ENCODE peak calls at places on chromosomes 5 and 9, in four cellular contexts. I is heart left ventricle, X is uterus, L is testis. P is an unnamed sample.

GRCh38 chr9:113274474-113275146 is 762 bp downstream of the CDC26 start:
- DNase-seq in I (no peak), X (no peak), L (peak), P (peak)

GRCh38 chr5:17398439-17398838 is 99.6 kb upstream of the TAF11L2 start:
- DNase-seq in I (no peak), X (no peak), L (no peak), P (no peak)

GRCh38 chr5:22779499-22779898 is 73.6 kb downstream of the CDH12 start:
- DNase-seq in I (no peak), X (no peak), L (no peak), P (no peak)

GRCh38 chr5:50768650-50769049 is 102.2 kb downstream of the PARP8 start:
- DNase-seq in I (no peak), X (no peak), L (no peak), P (no peak)

GRCh38 chr5:126808619-126809018 is 31.7 kb downstream of the LMNB1 start:
- DNase-seq in I (no peak), X (no peak), L (no peak), P (no peak)

GRCh38 chr5:171409164-171410136 is 10.0 kb upstream of the FGF18 start:
- DNase-seq in I (no peak), X (no peak), L (no peak), P (no peak)

GRCh38 chr5:120413706-120414105 is 50.4 kb upstream of the PRR16 start:
- DNase-seq in I (no peak), X (no peak), L (no peak), P (no peak)

GRCh38 chr5:124819201-124819600 is 72.8 kb upstream of the ZNF608 start:
- DNase-seq in I (no peak), X (no peak), L (no peak), P (no peak)

GRCh38 chr5:14491505-14491904 is 90.1 kb upstream of the OTULINL start:
- DNase-seq in I (no peak), X (no peak), L (no peak), P (no peak)

GRCh38 chr9:117718085-117718484 is 13.9 kb downstream of the TLR4 start:
- DNase-seq in I (no peak), X (no peak), L (no peak), P (no peak)

GRCh38 chr9:88712484-88712883 is 177.5 kb downstream of the NXNL2 start:
- DNase-seq in I (no peak), X (no peak), L (no peak), P (no peak)

GRCh38 chr5:135191084-135191826 is 157.2 kb upstream of the PITX1 start:
- DNase-seq in I (peak), X (peak), L (peak), P (peak)

GRCh38 chr9:89536618-89537017 is 38.7 kb upstream of the SEMA4D start:
- DNase-seq in I (no peak), X (no peak), L (no peak), P (no peak)

GRCh38 chr5:65825388-65826328 is 100.7 kb upstream of the ERBIN start:
- DNase-seq in I (no peak), X (no peak), L (no peak), P (peak)

GRCh38 chr9:93520523-93520922 is 55.9 kb upstream of the PHF2 start:
- DNase-seq in I (no peak), X (no peak), L (no peak), P (peak)

GRCh38 chr5:108842260-108842659 is 94.6 kb downstream of the FER start:
- DNase-seq in I (no peak), X (no peak), L (no peak), P (no peak)

GRCh38 chr5:175696139-175696854 is 38.4 kb downstream of the HRH2 start:
- DNase-seq in I (peak), X (peak), L (peak), P (peak)

GRCh38 chr5:109567374-109568044 is 122.2 kb upstream of the MAN2A1 start:
- DNase-seq in I (no peak), X (no peak), L (no peak), P (no peak)

GRCh38 chr9:132943677-132944293 is 631 bp downstream of the TSC1 start:
- DNase-seq in I (no peak), X (no peak), L (no peak), P (no peak)

GRCh38 chr5:24646915-24647314 is 2.1 kb upstream of the CDH10 start:
- DNase-seq in I (no peak), X (no peak), L (no peak), P (no peak)

GRCh38 chr5:24644757-24645156 is at the start of gene CDH10:
- DNase-seq in I (no peak), X (no peak), L (peak), P (no peak)

GRCh38 chr5:24642022-24642421 is 2.8 kb downstream of the CDH10 start:
- DNase-seq in I (no peak), X (no peak), L (peak), P (peak)

GRCh38 chr5:24643255-24643654 is 1.5 kb downstream of the CDH10 start:
- DNase-seq in I (no peak), X (no peak), L (no peak), P (no peak)

GRCh38 chr5:24643880-24644279 is 898 bp downstream of the CDH10 start:
- DNase-seq in I (no peak), X (no peak), L (no peak), P (no peak)
- H3K4me3 ChIP-seq in I (no peak), X (no peak), L (peak), P (no peak)

DNA sequence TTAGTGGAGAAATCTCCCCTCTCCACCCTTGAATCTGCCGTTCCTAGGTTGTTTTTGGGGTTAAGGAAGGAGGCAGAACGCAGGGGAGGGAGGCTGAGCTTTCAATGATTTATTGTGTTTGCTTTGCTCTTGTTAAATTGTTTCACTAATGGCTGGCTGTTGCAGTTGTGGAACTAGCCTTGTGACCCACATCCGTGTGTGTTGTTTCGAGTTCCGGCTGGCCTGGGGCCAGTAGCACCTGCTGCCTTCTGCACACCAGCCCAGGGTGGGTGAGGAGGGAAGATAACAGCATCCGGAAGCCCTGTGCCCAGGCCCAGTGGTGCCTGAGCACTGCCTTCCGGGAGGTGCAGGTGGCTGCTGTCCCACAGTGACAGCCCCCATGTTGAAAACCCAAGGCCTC is 3.6 kb downstream of the ERGIC1 start:
- DNase-seq in I (no peak), X (no peak), L (peak), P (peak)
- H3K4me3 ChIP-seq in I (no peak), X (no peak), L (no peak), P (peak)

DNA sequence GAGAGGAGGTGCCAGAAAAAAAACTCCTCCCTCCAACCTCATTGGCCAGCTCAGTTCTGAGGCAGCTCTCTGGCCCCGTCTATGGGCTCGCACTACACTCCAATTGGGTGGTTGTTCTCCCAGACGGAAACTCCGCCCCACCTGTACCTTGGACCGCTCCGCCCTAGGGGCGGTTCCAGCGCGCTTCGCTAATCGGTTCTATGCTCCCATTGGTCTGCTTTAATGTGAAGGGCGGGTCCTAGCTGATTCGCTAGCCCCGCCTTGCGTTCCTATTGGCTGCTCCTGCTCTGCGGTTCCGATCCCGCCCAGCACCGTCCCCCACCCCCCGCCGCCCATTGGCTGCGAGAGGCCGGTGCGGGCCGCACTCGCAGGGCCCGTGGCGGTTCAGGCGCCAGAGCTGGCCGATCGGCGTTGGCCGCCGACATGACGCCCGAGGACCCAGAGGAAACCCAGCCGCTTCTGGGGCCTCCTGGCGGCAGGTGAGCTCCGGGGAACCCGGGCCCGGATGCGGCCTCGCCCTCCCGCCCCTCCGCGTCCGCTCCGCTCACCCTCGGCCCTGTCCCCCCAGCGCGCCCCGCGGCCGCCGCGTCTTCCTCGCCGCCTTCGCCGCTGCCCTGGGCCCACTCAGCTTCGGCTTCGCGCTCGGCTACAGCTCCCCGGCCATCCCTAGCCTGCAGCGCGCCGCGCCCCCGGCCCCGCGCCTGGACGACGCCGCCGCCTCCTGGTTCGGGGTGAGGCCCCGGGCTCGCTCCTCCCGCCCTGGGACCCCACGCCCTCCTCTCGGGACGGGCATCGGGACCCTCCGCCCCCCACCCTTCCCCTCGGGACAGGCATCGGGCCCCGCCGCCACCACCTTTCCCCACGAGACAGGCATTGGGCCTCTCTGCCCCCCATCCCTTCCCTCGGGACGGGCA is at the start of gene SLC2A8:
- DNase-seq in I (peak), X (peak), L (peak), P (peak)
- H3K4me3 ChIP-seq in I (peak), X (peak), L (peak), P (peak)

GRCh38 chr5:95759005-95759404 is 27.9 kb downstream of the RHOBTB3 start:
- DNase-seq in I (no peak), X (no peak), L (no peak), P (no peak)

GRCh38 chr5:95759634-95760033 is 28.5 kb downstream of the RHOBTB3 start:
- DNase-seq in I (no peak), X (no peak), L (no peak), P (peak)

GRCh38 chr5:95762681-95763041 is 31.5 kb downstream of the RHOBTB3 start:
- DNase-seq in I (no peak), X (no peak), L (no peak), P (no peak)

GRCh38 chr5:95761771-95762680 is 30.9 kb downstream of the RHOBTB3 start:
- DNase-seq in I (no peak), X (no peak), L (no peak), P (peak)

DNA sequence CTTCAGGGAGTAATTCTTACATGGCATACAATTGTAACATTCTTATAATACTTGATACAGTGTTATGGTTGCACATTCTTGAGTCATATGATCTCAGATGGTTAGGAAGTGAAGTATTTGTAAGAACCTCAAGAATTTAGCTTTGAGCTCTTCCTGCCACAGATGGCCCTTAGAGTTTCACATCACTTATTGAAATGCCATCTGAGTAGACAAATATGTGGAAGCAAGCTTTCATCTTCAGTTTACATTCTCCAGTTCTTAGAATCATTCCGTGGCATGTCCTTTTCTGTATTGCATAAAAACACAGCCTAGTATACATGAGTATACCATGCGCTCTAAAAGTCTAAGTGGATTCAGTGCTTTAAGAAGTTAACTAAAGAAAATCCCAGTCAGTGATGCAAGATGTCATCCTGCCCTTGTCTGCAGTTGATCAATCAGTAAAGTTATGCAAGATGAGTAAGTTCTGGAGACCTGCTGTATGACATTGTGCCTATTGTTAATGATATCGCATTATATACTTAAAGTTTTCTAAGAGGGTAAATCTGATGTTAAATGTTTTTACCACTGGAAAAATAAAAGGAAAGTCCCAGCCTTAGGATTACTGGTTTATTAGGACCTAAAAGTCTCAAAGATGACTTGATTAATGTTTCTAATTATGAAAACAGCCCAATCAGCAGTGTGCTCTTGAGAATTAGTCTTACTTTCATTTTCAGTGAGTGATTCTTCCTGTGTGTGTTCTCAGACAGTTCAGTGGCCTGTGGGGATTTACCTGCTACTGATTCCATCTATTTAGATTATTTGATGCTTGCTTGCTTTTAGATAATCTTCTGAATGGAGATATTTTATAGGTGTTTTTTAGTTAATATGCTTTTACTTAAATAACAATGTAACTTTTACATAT is 29.4 kb downstream of the RHOBTB3 start:
- DNase-seq in I (no peak), X (no peak), L (no peak), P (peak)
- H3K4me3 ChIP-seq in I (no peak), X (no peak), L (no peak), P (no peak)

GRCh38 chr5:181241393-181241975 is 2.2 kb downstream of the RACK1 start:
- DNase-seq in I (no peak), X (no peak), L (no peak), P (peak)
- H3K4me3 ChIP-seq in I (no peak), X (no peak), L (no peak), P (peak)

GRCh38 chr5:40797273-40798011 is 732 bp downstream of the PRKAA1 start:
- DNase-seq in I (peak), X (peak), L (peak), P (peak)

GRCh38 chr5:40798856-40799210 is 659 bp upstream of the PRKAA1 start:
- DNase-seq in I (no peak), X (no peak), L (no peak), P (no peak)

GRCh38 chr5:40798012-40798855 is at the start of gene PRKAA1:
- DNase-seq in I (peak), X (peak), L (peak), P (peak)

GRCh38 chr5:40801771-40802562 is 3.8 kb upstream of the PRKAA1 start:
- DNase-seq in I (no peak), X (no peak), L (no peak), P (no peak)

DNA sequence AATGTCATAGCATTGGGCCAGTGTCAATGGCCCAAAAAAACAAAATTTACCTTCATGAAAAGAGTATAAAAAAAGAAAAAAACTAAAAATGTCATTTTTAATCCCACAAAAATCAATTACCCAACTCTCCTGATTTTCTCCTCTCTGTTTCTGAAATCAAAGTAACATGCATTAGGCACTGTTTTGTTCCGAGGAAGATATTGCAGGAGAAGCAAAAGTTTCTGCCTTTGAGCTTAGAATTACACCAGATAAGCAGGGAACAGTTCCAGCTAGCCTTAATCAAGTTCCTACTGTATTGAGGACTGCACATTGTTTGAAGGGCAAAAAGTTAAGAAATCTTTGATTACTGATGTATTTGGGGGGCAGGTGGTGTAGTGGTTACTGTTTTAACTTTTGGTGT is 1.1 kb upstream of the PRKAA1 start:
- DNase-seq in I (no peak), X (no peak), L (no peak), P (no peak)
- H3K4me3 ChIP-seq in I (peak), X (peak), L (no peak), P (no peak)

GRCh38 chr9:121700165-121700830 is 48.9 kb downstream of the DAB2IP start:
- DNase-seq in I (peak), X (peak), L (peak), P (no peak)

GRCh38 chr9:121701736-121702261 is 50.4 kb downstream of the DAB2IP start:
- DNase-seq in I (no peak), X (no peak), L (no peak), P (no peak)

GRCh38 chr9:121698627-121699270 is 47.3 kb downstream of the DAB2IP start:
- DNase-seq in I (no peak), X (peak), L (peak), P (no peak)

GRCh38 chr9:121699271-121700164 is 48.1 kb downstream of the DAB2IP start:
- DNase-seq in I (peak), X (peak), L (peak), P (peak)

GRCh38 chr9:121700831-121701419 is 49.5 kb downstream of the DAB2IP start:
- DNase-seq in I (peak), X (no peak), L (no peak), P (no peak)
- H3K4me3 ChIP-seq in I (no peak), X (peak), L (no peak), P (no peak)

DNA sequence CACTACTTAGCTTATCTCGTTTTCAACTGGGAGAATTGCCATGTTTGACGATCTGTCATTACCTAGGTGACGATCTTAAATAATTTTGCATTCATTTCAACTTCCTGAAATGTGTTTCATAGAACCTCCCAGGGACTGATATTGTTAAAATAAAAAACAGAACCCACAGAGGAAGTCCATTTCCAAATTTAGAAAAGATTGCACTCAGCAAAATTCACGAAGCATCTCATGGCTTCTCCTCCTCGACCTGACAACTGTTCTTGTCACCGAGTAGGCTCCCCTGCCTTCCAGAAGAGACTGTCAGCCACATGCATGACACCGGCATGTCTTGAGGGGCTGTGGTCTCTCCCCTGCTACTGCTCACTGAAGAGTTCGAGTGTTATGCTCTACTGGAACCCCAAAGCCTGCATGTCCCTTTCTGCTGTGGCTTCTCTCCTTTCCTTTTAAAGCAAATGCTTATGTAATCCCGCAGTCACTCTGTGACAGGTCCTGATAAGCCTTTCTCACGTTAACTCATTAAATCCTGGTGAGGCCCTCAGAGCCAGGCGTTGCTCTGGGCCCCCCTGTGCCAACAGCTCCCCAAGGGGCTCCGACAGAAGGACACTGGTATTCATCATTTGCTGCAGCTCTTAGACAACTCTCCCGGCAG is 26.8 kb upstream of the ANKRD33B start:
- DNase-seq in I (no peak), X (no peak), L (no peak), P (no peak)
- H3K4me3 ChIP-seq in I (no peak), X (no peak), L (no peak), P (no peak)

DNA sequence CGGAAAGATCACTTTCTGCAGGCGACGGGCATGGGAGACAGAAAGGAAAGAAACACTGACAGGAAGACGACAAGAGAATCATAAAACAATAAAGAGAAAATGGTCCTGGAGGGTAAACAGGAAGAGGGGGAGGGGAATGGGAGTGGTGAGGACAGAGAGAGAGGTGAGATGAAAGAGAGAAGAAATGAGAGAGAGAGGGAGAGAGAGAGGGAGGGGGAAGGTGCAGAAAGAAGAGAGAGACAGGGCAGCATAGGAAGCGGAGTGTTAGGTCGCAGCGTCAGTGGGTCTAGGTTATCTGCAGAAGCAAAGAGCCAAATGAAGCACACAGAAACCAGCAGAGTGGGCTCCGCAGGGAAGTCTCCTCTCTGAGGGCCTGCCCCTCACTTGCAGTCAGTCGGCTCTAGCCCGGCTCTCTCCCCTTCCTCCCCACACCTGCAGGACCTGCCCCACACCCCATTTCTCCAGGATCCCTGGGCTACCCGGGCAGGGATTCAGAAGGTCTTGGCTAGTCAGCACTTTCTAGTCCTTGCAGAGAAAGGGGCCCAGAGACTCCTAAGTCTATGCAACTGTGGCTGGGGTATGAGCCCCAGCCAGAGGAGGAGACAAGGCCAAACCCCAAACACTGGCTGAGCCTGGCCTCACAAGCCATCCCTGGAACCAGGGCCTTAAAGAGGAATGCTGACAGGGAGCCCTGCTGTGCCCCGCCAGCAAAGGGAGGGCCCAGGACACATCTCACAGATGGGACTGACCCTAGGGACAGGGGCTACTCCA is 29.7 kb upstream of the MEIKIN start:
- DNase-seq in I (no peak), X (no peak), L (no peak), P (peak)
- H3K4me3 ChIP-seq in I (no peak), X (no peak), L (no peak), P (peak)